ENCODE peak calls at places on chromosomes 13 and 19, in five cellular contexts. E is H1, R is K562, C is HepG2, Y is GM12878. M is an unnamed sample.

GRCh38 chr19:41324231-41324702 is 14.3 kb downstream of the CCDC97 start:
- DNase-seq in E (no peak), R (no peak), C (no peak), Y (no peak), M (no peak)

GRCh38 chr19:12757544-12758274 is 6.1 kb downstream of the BEST2 start:
- DNase-seq in E (peak), R (peak), C (peak), Y (no peak), M (peak)

GRCh38 chr19:58218899-58219298 is 9.8 kb upstream of the ZNF544 start:
- DNase-seq in E (no peak), R (no peak), C (peak), Y (no peak), M (peak)

GRCh38 chr13:52001120-52001731 is 10.0 kb downstream of the ATP7B start:
- DNase-seq in E (no peak), R (peak), C (peak), Y (no peak), M (no peak)

GRCh38 chr19:57282011-57282636 is 1.8 kb downstream of the ZNF460 start:
- DNase-seq in E (no peak), R (no peak), C (no peak), Y (peak), M (no peak)

GRCh38 chr19:51166846-51167490 is 24.9 kb downstream of the SIGLEC7 start:
- DNase-seq in E (no peak), R (no peak), C (no peak), Y (no peak), M (no peak)

GRCh38 chr13:41497436-41497835 is 40.1 kb downstream of the RGCC start:
- DNase-seq in E (no peak), R (no peak), C (no peak), Y (no peak), M (no peak)

GRCh38 chr13:39385154-39385553 is 217.8 kb downstream of the LHFPL6 start:
- DNase-seq in E (no peak), R (no peak), C (no peak), Y (no peak), M (no peak)

GRCh38 chr19:782195-783043 is 14.8 kb upstream of the PTBP1 start:
- DNase-seq in E (peak), R (no peak), C (peak), Y (no peak), M (peak)

GRCh38 chr19:42203700-42204099 is 13.8 kb downstream of the DEDD2 start:
- DNase-seq in E (no peak), R (no peak), C (no peak), Y (no peak), M (no peak)

GRCh38 chr19:19448238-19448544 is 42.7 kb downstream of the GATAD2A start:
- DNase-seq in E (no peak), R (no peak), C (no peak), Y (no peak), M (no peak)

GRCh38 chr19:27745978-27746542 is 1466.9 kb downstream of the UQCRFS1 start:
- DNase-seq in E (no peak), R (no peak), C (no peak), Y (no peak), M (no peak)

GRCh38 chr13:25462301-25463125 is 90.7 kb downstream of the ATP8A2 start:
- DNase-seq in E (no peak), R (no peak), C (no peak), Y (no peak), M (no peak)

GRCh38 chr13:52738719-52739467 is 727 bp downstream of the CNMD start:
- DNase-seq in E (no peak), R (peak), C (no peak), Y (no peak), M (peak)

GRCh38 chr13:40190656-40191100 is 475.8 kb downstream of the FOXO1 start:
- DNase-seq in E (no peak), R (no peak), C (peak), Y (no peak), M (no peak)

GRCh38 chr13:73860501-73860900 is 273.7 kb downstream of the KLF12 start:
- DNase-seq in E (no peak), R (no peak), C (no peak), Y (no peak), M (no peak)

GRCh38 chr19:49856574-49857021 is 5.6 kb downstream of the PTOV1 start:
- DNase-seq in E (no peak), R (no peak), C (no peak), Y (no peak), M (no peak)

GRCh38 chr19:1672038-1672768 is 19.8 kb upstream of the TCF3 start:
- DNase-seq in E (no peak), R (peak), C (no peak), Y (no peak), M (peak)

GRCh38 chr19:12202250-12202649 is 39.4 kb downstream of the ZNF136 start:
- DNase-seq in E (peak), R (no peak), C (peak), Y (no peak), M (peak)

GRCh38 chr19:3479177-3479818 is 1.0 kb downstream of the SMIM24 start:
- DNase-seq in E (no peak), R (peak), C (no peak), Y (no peak), M (peak)

GRCh38 chr13:35475131-35475959 is 1.1 kb downstream of the MAB21L1 start:
- DNase-seq in E (no peak), R (no peak), C (no peak), Y (no peak), M (peak)

GRCh38 chr19:10921199-10921879 is 7.1 kb downstream of the YIPF2 start:
- DNase-seq in E (no peak), R (no peak), C (no peak), Y (no peak), M (no peak)

GRCh38 chr19:12485571-12485970 is 955 bp upstream of the ZNF709 start:
- DNase-seq in E (no peak), R (no peak), C (peak), Y (no peak), M (no peak)

GRCh38 chr13:95677564-95678386 is 836 bp downstream of the DNAJC3 start:
- DNase-seq in E (no peak), R (no peak), C (no peak), Y (no peak), M (peak)

GRCh38 chr13:73417012-73417615 is 358.3 kb downstream of the KLF5 start:
- DNase-seq in E (no peak), R (peak), C (peak), Y (no peak), M (no peak)

GRCh38 chr19:46101293-46101692 is 23.2 kb downstream of the IGFL3 start:
- DNase-seq in E (no peak), R (no peak), C (no peak), Y (no peak), M (peak)

GRCh38 chr19:23823952-23824389 is 65.3 kb upstream of the ZNF681 start:
- DNase-seq in E (peak), R (no peak), C (peak), Y (peak), M (peak)

GRCh38 chr19:17671906-17672305 is 16.2 kb downstream of the UNC13A start:
- DNase-seq in E (no peak), R (peak), C (peak), Y (no peak), M (peak)

GRCh38 chr19:8525401-8525684 is 11.4 kb upstream of the ZNF414 start:
- DNase-seq in E (peak), R (no peak), C (no peak), Y (no peak), M (no peak)

GRCh38 chr19:8528500-8528899 is 14.5 kb upstream of the ZNF414 start:
- DNase-seq in E (no peak), R (no peak), C (no peak), Y (no peak), M (no peak)

GRCh38 chr19:8530061-8530679 is 16.2 kb upstream of the ZNF414 start:
- DNase-seq in E (no peak), R (no peak), C (no peak), Y (no peak), M (no peak)

GRCh38 chr19:8529369-8530006 is 15.5 kb upstream of the ZNF414 start:
- DNase-seq in E (no peak), R (no peak), C (no peak), Y (no peak), M (no peak)

GRCh38 chr19:8526345-8527062 is 12.5 kb upstream of the ZNF414 start:
- DNase-seq in E (peak), R (peak), C (peak), Y (no peak), M (peak)
- TF ChIP-seq ATF2 in E (no peak), R (no peak), C (no peak), Y (no peak), M (no peak)

DNA sequence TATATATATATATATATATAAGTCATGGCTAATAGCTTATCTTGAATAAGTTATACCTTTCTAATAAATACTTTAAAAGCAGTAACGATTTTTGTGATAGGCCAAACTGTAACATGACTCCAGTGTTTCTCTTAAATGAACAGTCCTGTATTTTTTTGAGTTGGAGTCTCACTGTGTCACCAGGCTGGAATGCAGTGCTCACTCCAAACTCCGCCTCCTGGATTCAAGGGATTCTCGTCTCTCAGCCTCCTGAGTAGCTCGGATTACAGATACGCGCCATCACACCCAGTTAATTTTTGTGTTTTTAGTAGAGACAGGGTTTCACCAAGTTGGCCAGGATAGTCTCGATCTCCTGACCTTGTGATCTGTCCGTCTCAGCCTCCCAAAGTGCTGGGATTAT is 814.2 kb upstream of the SLITRK5 start:
- DNase-seq in E (no peak), R (no peak), C (peak), Y (no peak), M (no peak)
- TF ChIP-seq ATF2 in E (no peak), R (no peak), C (no peak), Y (no peak), M (no peak)

GRCh38 chr13:110714798-110715394 is 1.4 kb downstream of the ING1 start:
- DNase-seq in E (no peak), R (no peak), C (peak), Y (no peak), M (peak)
- TF ChIP-seq ATF2 in E (no peak), R (no peak), C (no peak), Y (no peak), M (no peak)

GRCh38 chr19:35792312-35792711 is 16.9 kb downstream of the ARHGAP33 start:
- DNase-seq in E (no peak), R (no peak), C (no peak), Y (no peak), M (no peak)
- TF ChIP-seq ATF2 in E (no peak), R (no peak), C (no peak), Y (no peak), M (no peak)

GRCh38 chr13:45337803-45338202 is 3.2 kb downstream of the TPT1 start:
- DNase-seq in E (no peak), R (no peak), C (no peak), Y (no peak), M (no peak)

GRCh38 chr13:45335397-45336024 is 5.5 kb downstream of the TPT1 start:
- DNase-seq in E (no peak), R (no peak), C (peak), Y (no peak), M (no peak)

GRCh38 chr13:45339399-45339798 is 1.6 kb downstream of the TPT1 start:
- DNase-seq in E (no peak), R (no peak), C (no peak), Y (no peak), M (no peak)

GRCh38 chr13:45336025-45336800 is 4.8 kb downstream of the TPT1 start:
- DNase-seq in E (no peak), R (no peak), C (no peak), Y (no peak), M (no peak)

DNA sequence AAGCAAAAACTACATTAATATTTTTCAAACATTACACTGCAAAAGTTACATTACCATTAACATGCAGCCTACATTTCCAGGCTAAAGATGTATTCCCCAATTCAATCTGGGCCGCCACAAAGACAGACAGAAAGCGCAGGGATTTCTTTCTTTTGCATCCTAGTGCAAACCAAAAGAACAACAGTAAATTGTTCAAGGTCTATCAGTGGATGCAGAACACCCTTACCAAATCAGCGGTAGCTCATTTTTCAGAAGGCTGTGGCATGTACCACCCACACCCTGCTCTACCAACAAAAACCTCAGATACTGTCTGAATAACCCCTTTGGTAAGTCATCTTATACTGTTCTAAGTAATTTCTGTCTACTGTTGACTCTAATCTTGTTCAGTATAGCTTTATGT is 3.6 kb downstream of the TPT1 start:
- DNase-seq in E (no peak), R (no peak), C (no peak), Y (no peak), M (no peak)
- TF ChIP-seq ATF2 in E (no peak), R (no peak), C (no peak), Y (no peak), M (no peak)

GRCh38 chr19:29807870-29808405 is 3.9 kb upstream of the CCNE1 start:
- DNase-seq in E (no peak), R (no peak), C (no peak), Y (no peak), M (no peak)

GRCh38 chr19:29804493-29804892 is 7.3 kb upstream of the CCNE1 start:
- DNase-seq in E (no peak), R (no peak), C (no peak), Y (peak), M (no peak)

GRCh38 chr19:29807178-29807577 is 4.6 kb upstream of the CCNE1 start:
- DNase-seq in E (no peak), R (no peak), C (no peak), Y (no peak), M (no peak)

GRCh38 chr19:29806098-29806866 is 5.5 kb upstream of the CCNE1 start:
- DNase-seq in E (no peak), R (peak), C (peak), Y (no peak), M (peak)

GRCh38 chr19:29805026-29805925 is 6.5 kb upstream of the CCNE1 start:
- DNase-seq in E (no peak), R (no peak), C (peak), Y (no peak), M (no peak)
- TF ChIP-seq ATF2 in E (no peak), R (no peak), C (no peak), Y (no peak), M (no peak)